ENCODE peak calls at places on chromosome 3, in four cellular contexts. W, M, L and E are unnamed samples.

GRCh38 chr3:23116041-23116440 is 87.1 kb upstream of the UBE2E2 start:
- DNase-seq in L (no peak), W (no peak), M (no peak), E (no peak)

GRCh38 chr3:65619391-65620298 is 419.1 kb downstream of the MAGI1 start:
- DNase-seq in M (no peak), W (peak), L (no peak), E (no peak)

GRCh38 chr3:42686832-42687650 is 1.7 kb downstream of the KLHL40 start:
- DNase-seq in M (no peak), W (no peak), L (no peak), E (no peak)

GRCh38 chr3:196757876-196758739 is 18.5 kb downstream of the PAK2 start:
- DNase-seq in L (no peak), M (peak), W (no peak), E (no peak)

GRCh38 chr3:149604125-149604851 is 53.5 kb downstream of the WWTR1 start:
- DNase-seq in W (peak), M (no peak), L (no peak), E (no peak)

GRCh38 chr3:175980731-175981130 is 1121.6 kb downstream of the NAALADL2 start:
- DNase-seq in M (no peak), W (no peak), L (no peak), E (no peak)

GRCh38 chr3:62723636-62724217 is 151.5 kb downstream of the CADPS start:
- DNase-seq in W (peak), L (no peak), M (no peak), E (no peak)

GRCh38 chr3:173799073-173799830 is 401.7 kb downstream of the NLGN1 start:
- DNase-seq in W (no peak), M (no peak), L (no peak), E (peak)

GRCh38 chr3:188025555-188025954 is 128.4 kb upstream of the LPP start:
- DNase-seq in W (no peak), L (no peak), M (no peak), E (no peak)

GRCh38 chr3:49813497-49814174 is at the start of gene UBA7:
- DNase-seq in L (peak), M (no peak), W (no peak), E (no peak)

GRCh38 chr3:85780806-85781205 is 822.0 kb downstream of the CADM2 start:
- DNase-seq in L (no peak), M (no peak), W (no peak), E (no peak)

GRCh38 chr3:182739619-182740018 is 53.7 kb upstream of the ATP11B start:
- DNase-seq in L (no peak), M (no peak), W (no peak), E (no peak)

GRCh38 chr3:48038971-48039481 is 22.8 kb upstream of the MAP4 start:
- DNase-seq in L (no peak), W (no peak), M (no peak), E (no peak)

DNA sequence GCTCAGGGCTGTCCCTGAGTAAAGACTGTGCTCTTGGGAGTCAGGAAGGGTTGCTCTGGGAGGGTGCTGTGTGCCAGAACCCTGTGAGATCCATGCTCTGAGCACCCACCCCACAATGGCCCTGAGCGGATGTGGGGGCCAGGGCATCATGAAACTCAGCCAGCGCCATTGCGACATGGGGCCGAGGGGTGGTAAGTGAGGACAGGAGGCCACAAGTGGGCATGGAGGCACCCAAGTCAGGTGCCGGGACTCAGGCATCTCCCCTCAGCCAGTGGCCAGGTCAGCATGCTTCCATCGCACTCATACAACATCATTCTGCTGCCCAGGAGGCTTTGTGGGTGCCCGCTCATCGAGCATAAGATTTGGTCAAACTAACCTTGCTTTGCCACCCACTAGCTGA is 19.6 kb downstream of the ATP2B2 start:
- DNase-seq in W (no peak), M (no peak), L (no peak), E (no peak)
- H3K27ac ChIP-seq in W (no peak), M (no peak), L (no peak), E (no peak)

DNA sequence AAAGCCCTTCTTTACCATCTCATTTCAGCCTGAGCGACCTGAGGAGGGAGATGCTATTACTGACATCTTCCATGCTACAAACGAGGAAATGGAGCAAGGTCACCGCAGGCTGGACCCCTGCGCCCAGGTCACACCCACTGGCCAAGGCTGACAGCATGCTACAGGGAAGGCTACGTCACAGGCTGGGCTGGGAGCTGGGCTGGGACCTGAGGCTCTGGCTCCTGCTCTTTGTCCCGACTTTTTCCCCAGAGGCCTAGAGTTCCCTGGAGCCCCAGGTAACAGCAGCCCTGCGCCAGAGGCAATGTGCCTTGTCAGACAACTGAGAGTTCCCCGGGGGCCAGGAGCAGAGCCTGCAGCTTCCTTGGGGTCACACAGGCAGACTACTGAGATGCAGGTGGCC is 87.2 kb downstream of the IQSEC1 start:
- DNase-seq in M (no peak), W (no peak), L (no peak), E (no peak)
- H3K27ac ChIP-seq in M (no peak), W (no peak), L (peak), E (no peak)

GRCh38 chr3:141276398-141276797 is 44.8 kb downstream of the PXYLP1 start:
- DNase-seq in M (no peak), L (no peak), W (no peak), E (no peak)
- H3K27ac ChIP-seq in M (no peak), L (no peak), W (no peak), E (no peak)

GRCh38 chr3:184236033-184236410 is 6.6 kb downstream of the VWA5B2 start:
- DNase-seq in M (no peak), W (no peak), L (no peak), E (no peak)
- H3K27ac ChIP-seq in M (no peak), W (no peak), L (no peak), E (no peak)

GRCh38 chr3:15347104-15347736 is 14.8 kb upstream of the SH3BP5 start:
- DNase-seq in M (no peak), L (no peak), W (no peak), E (no peak)
- H3K27ac ChIP-seq in M (no peak), L (no peak), W (no peak), E (no peak)

GRCh38 chr3:138432576-138433240 is 1.7 kb upstream of the ESYT3 start:
- DNase-seq in M (no peak), W (no peak), L (no peak), E (no peak)

GRCh38 chr3:138434276-138434874 is at the start of gene ESYT3:
- DNase-seq in M (peak), L (peak), W (peak), E (no peak)

GRCh38 chr3:138434875-138435772 is 708 bp downstream of the ESYT3 start:
- DNase-seq in L (peak), M (no peak), W (peak), E (no peak)

GRCh38 chr3:138435840-138436239 is 1.4 kb downstream of the ESYT3 start:
- DNase-seq in W (no peak), L (no peak), M (no peak), E (no peak)

GRCh38 chr3:138433892-138434275 is 532 bp upstream of the ESYT3 start:
- DNase-seq in M (no peak), W (peak), L (no peak), E (no peak)
- H3K27ac ChIP-seq in M (peak), W (no peak), L (no peak), E (no peak)

GRCh38 chr3:154517404-154517803 is 87.4 kb upstream of the GPR149 start:
- DNase-seq in L (no peak), W (no peak), M (no peak), E (no peak)

DNA sequence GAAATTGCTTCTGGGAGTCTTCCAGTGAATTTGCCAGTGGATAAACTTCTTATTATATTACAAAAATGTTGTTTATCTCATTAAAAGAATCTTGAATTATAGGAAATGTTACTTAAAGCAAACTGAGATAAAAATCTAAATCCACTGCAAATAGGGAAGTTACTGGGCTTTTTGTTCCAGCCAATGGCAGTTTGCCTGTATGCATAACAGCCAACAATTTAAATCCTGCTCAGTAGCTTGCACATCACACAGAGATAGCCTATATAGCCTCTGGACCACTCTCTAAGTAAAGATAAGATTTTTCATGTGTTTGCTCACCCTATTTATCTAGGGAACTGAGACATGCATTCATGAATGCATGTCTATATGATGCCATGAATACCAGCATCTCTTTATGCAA is 92.0 kb upstream of the GPR149 start:
- DNase-seq in W (no peak), M (no peak), L (no peak), E (no peak)
- H3K27ac ChIP-seq in W (no peak), M (no peak), L (no peak), E (no peak)

GRCh38 chr3:51686512-51687215 is 15.6 kb downstream of the TEX264 start:
- DNase-seq in M (no peak), W (no peak), L (peak), E (no peak)
- H3K27ac ChIP-seq in M (no peak), W (no peak), L (no peak), E (no peak)